ENCODE peak calls at places on chromosomes 11 and 22, in four cellular contexts. One of them, this sample, is unnamed.

GRCh38 chr11:62505112-62505783 is 41.4 kb downstream of the AHNAK start:
- DNase-seq in activated naive CD4-positive, alpha-beta T cell treated with anti-CD3 and anti-CD28 coated beads for 36 hours: no peak
- DNase-seq in pons: no peak
- DNase-seq in PC-3: no peak
- DNase-seq in this sample: no peak

GRCh38 chr11:83666149-83666548 is 380.0 kb upstream of the CCDC90B start:
- DNase-seq in pons: no peak
- DNase-seq in PC-3: no peak
- DNase-seq in activated naive CD4-positive, alpha-beta T cell treated with anti-CD3 and anti-CD28 coated beads for 36 hours: no peak
- DNase-seq in this sample: no peak

GRCh38 chr11:123184531-123184930 is 10.5 kb downstream of the CLMP start:
- DNase-seq in PC-3: peak; percentile 83
- DNase-seq in pons: no peak
- DNase-seq in activated naive CD4-positive, alpha-beta T cell treated with anti-CD3 and anti-CD28 coated beads for 36 hours: no peak
- DNase-seq in this sample: no peak

GRCh38 chr11:8059571-8060011 is 21.4 kb upstream of the TUB start:
- DNase-seq in pons: no peak
- DNase-seq in activated naive CD4-positive, alpha-beta T cell treated with anti-CD3 and anti-CD28 coated beads for 36 hours: no peak
- DNase-seq in PC-3: no peak
- DNase-seq in this sample: no peak

GRCh38 chr11:29093416-29093815 is 923.4 kb downstream of the KCNA4 start:
- DNase-seq in activated naive CD4-positive, alpha-beta T cell treated with anti-CD3 and anti-CD28 coated beads for 36 hours: no peak
- DNase-seq in PC-3: peak; percentile 69
- DNase-seq in pons: no peak
- DNase-seq in this sample: no peak

GRCh38 chr11:8103909-8104308 is 22.9 kb downstream of the TUB start:
- DNase-seq in pons: no peak
- DNase-seq in activated naive CD4-positive, alpha-beta T cell treated with anti-CD3 and anti-CD28 coated beads for 36 hours: no peak
- DNase-seq in PC-3: no peak
- DNase-seq in this sample: no peak

GRCh38 chr22:23789638-23790037 is 2.9 kb downstream of the SMARCB1 start:
- DNase-seq in PC-3: no peak
- DNase-seq in pons: peak; percentile 51
- DNase-seq in activated naive CD4-positive, alpha-beta T cell treated with anti-CD3 and anti-CD28 coated beads for 36 hours: no peak
- DNase-seq in this sample: no peak

GRCh38 chr11:118622376-118623290 is 15.2 kb downstream of the PHLDB1 start:
- DNase-seq in PC-3: peak; percentile 94
- DNase-seq in activated naive CD4-positive, alpha-beta T cell treated with anti-CD3 and anti-CD28 coated beads for 36 hours: no peak
- DNase-seq in pons: peak; percentile 57
- DNase-seq in this sample: peak; percentile 67

GRCh38 chr11:121451178-121451981 is 734 bp upstream of the SORL1 start:
- DNase-seq in pons: no peak
- DNase-seq in activated naive CD4-positive, alpha-beta T cell treated with anti-CD3 and anti-CD28 coated beads for 36 hours: peak; percentile 60
- DNase-seq in PC-3: peak; percentile 84
- DNase-seq in this sample: no peak

This sample was measured in globus pallidus.